ENCODE peak calls at places on chromosomes 1 and 21, in five cellular contexts. C is PC-9; R is dorsolateral prefrontal cortex; A is pancreas; P is CD8-positive, alpha-beta memory T cell. J is an unnamed sample.

GRCh38 chr1:62276791-62277190 is 42.4 kb downstream of the KANK4 start:
- DNase-seq in C (no peak), R (no peak), A (no peak), P (no peak), J (no peak)

GRCh38 chr1:227901906-227902640 is 45.7 kb downstream of the WNT9A start:
- DNase-seq in C (no peak), R (peak), A (no peak), P (peak), J (no peak)

GRCh38 chr1:204769997-204770396 is 84.5 kb upstream of the LRRN2 start:
- DNase-seq in C (no peak), R (no peak), A (no peak), P (no peak), J (no peak)

GRCh38 chr1:37448185-37448584 is 26.2 kb upstream of the ZC3H12A start:
- DNase-seq in C (no peak), R (no peak), A (no peak), P (no peak), J (no peak)

GRCh38 chr1:53732912-53733317 is 6.0 kb downstream of the GLIS1 start:
- DNase-seq in C (no peak), R (no peak), A (no peak), P (no peak), J (no peak)

GRCh38 chr1:205423248-205423647 is 1.4 kb upstream of the LEMD1 start:
- DNase-seq in C (no peak), R (no peak), A (no peak), P (no peak), J (no peak)

GRCh38 chr1:166685200-166685599 is 154.1 kb upstream of the POGK start:
- DNase-seq in C (no peak), R (no peak), A (no peak), P (no peak), J (no peak)

GRCh38 chr1:110511436-110511835 is 7.5 kb downstream of the KCNA10 start:
- DNase-seq in C (no peak), R (no peak), A (no peak), P (no peak), J (no peak)

GRCh38 chr1:147504801-147505303 is 36.4 kb upstream of the BCL9 start:
- DNase-seq in C (peak), R (no peak), A (no peak), P (no peak), J (no peak)

GRCh38 chr1:82927753-82928152 is 1071.2 kb downstream of the TTLL7 start:
- DNase-seq in C (no peak), R (no peak), A (no peak), P (no peak), J (no peak)

GRCh38 chr1:56456426-56457101 is 122.8 kb downstream of the PLPP3 start:
- DNase-seq in C (no peak), R (no peak), A (no peak), P (no peak), J (no peak)

GRCh38 chr1:243964915-243965314 is 86.2 kb upstream of the ZBTB18 start:
- DNase-seq in C (no peak), R (no peak), A (no peak), P (no peak), J (no peak)

GRCh38 chr1:212118167-212118871 is 82.8 kb downstream of the DTL start:
- DNase-seq in C (no peak), R (no peak), A (peak), P (no peak), J (no peak)

GRCh38 chr1:27686223-27686990 is 14.4 kb upstream of the IFI6 start:
- DNase-seq in C (peak), R (no peak), A (no peak), P (no peak), J (no peak)

GRCh38 chr1:117371436-117372151 is 4.3 kb downstream of the MAN1A2 start:
- DNase-seq in C (peak), R (no peak), A (peak), P (no peak), J (no peak)

GRCh38 chr1:85188530-85188929 is 12.3 kb downstream of the SYDE2 start:
- DNase-seq in C (no peak), R (no peak), A (no peak), P (no peak), J (no peak)

GRCh38 chr1:202014060-202014459 is 3.7 kb downstream of the ELF3 start:
- DNase-seq in C (no peak), R (no peak), A (no peak), P (no peak), J (no peak)

GRCh38 chr1:150979007-150979722 is 2.9 kb upstream of the ANXA9 start:
- DNase-seq in C (peak), R (peak), A (peak), P (peak), J (peak)

GRCh38 chr21:27570306-27570868 is 603.5 kb upstream of the ADAMTS5 start:
- DNase-seq in C (no peak), R (no peak), A (no peak), P (no peak), J (no peak)

GRCh38 chr21:43764576-43765495 is 11.3 kb downstream of the CSTB start:
- DNase-seq in C (no peak), R (no peak), A (no peak), P (no peak), J (no peak)

GRCh38 chr1:117623141-117623540 is 17.3 kb downstream of the TENT5C start:
- DNase-seq in C (no peak), R (no peak), A (no peak), P (no peak), J (no peak)

GRCh38 chr1:168304865-168305264 is 24.2 kb downstream of the TBX19 start:
- DNase-seq in C (no peak), R (no peak), A (no peak), P (no peak), J (no peak)

GRCh38 chr1:208895820-208896219 is 651.6 kb upstream of the PLXNA2 start:
- DNase-seq in C (no peak), R (no peak), A (no peak), P (no peak), J (no peak)

GRCh38 chr1:212920895-212921294 is 29.4 kb upstream of the VASH2 start:
- DNase-seq in C (no peak), R (no peak), A (no peak), P (no peak), J (no peak)

GRCh38 chr21:41217656-41218380 is 49.9 kb downstream of the BACE2 start:
- DNase-seq in C (peak), R (no peak), A (no peak), P (no peak), J (no peak)

GRCh38 chr1:92277105-92277504 is 21.7 kb downstream of the GLMN start:
- DNase-seq in C (no peak), R (no peak), A (no peak), P (no peak), J (no peak)
- H3K27ac ChIP-seq in C (no peak), R (peak), A (no peak), P (no peak), J (no peak)

DNA sequence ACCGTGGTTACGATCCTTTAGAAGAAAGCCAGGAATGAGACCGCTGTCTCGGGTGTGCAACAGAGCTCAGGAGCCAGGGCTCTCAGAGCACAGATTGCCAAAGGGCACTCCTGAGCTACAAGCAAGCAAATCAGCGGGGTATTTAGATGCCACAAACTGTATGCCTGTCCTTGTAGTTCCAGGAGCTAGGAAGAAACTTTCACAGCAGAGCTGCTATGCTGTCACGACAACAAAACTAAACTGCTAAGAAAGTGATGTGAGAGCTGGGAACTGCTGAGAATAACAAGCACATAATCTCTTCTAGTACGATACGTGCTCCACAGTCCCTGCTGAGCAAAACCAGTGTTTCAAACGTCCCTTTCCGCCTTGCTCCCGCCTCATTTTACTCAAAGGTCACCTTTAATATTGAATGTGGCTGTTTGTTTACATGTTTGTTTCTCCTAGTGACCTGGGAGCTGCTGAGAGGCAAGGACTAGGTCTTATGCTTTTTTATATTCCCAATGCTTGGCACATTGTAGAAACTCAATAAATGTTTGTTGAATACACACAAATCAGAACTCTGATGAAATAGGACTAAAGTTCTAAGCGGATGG is 14.7 kb downstream of the GREM2 start:
- DNase-seq in C (no peak), R (no peak), A (no peak), P (no peak), J (no peak)
- H3K27ac ChIP-seq in C (no peak), R (no peak), A (no peak), P (no peak), J (no peak)

DNA sequence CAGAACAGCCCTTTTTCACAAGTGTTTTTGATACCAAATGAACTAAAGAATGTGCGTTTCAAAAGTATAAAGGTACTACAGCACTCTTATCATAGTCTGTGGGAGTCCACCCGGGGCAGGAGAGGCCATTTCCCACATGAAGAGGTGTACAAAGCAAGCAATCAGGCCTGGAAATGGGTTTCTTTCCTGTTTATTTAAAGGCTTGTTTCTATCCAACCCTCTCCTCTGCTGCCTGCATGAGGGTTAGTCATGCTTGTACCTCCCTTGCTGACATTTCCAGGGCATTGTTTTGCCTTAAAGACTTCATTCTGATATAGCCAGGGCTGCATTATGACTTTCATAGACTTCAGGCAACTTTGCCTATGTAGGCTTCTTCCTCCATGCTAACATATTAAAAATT is 11.6 kb downstream of the SELP start:
- DNase-seq in C (no peak), R (no peak), A (no peak), P (no peak), J (no peak)
- H3K27ac ChIP-seq in C (no peak), R (no peak), A (no peak), P (no peak), J (no peak)

GRCh38 chr1:111733996-111734369 is 5.2 kb downstream of the INKA2 start:
- DNase-seq in C (no peak), R (no peak), A (no peak), P (no peak), J (no peak)
- H3K27ac ChIP-seq in C (no peak), R (peak), A (peak), P (no peak), J (peak)

DNA sequence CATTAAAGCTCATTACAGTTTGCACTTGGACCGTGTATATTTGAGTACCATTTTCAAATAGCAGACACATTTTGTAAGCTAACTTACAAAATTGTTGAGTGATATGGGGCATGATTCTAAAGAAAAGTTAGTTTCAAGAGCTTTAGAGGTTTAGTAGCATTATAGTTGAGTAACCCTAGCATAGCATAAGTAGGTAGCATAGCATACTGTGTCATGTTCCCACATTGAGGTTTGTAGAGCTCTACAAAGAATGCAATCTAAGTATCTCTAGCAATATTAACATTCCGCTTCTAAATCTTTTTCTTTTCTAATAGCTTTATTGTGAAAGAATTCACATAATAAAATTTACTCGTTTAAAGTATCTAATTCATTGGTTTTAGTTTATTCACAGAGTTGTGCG is 92.0 kb downstream of the ITSN1 start:
- DNase-seq in C (no peak), R (no peak), A (no peak), P (no peak), J (no peak)
- H3K27ac ChIP-seq in C (no peak), R (no peak), A (no peak), P (no peak), J (no peak)

GRCh38 chr1:46615088-46615487 is 1.5 kb downstream of the MOB3C start:
- DNase-seq in C (no peak), R (no peak), A (no peak), P (no peak), J (no peak)
- H3K27ac ChIP-seq in C (peak), R (no peak), A (peak), P (no peak), J (no peak)

J was measured in substantia nigra.